ENCODE peak calls at places on chromosomes 13 and 19, in six cellular contexts. C is stimulated activated CD4-positive, alpha-beta T cell treated with anti-CD3 and anti-CD28 coated beads, Interleukin-15, amount 100 ng/mL, for 1 hour; K is CD8-positive, alpha-beta memory T cell; O is neural progenitor cell; G is Peyer's patch; U is neuronal stem cell. E is an unnamed sample.

GRCh38 chr19:41297628-41298326 is 12.2 kb upstream of the CCDC97 start:
- DNase-seq in G (peak), K (peak), C (no peak), U (no peak), O (no peak), E (no peak)

GRCh38 chr19:49567722-49568454 is 12.5 kb downstream of the NOSIP start:
- DNase-seq in C (no peak), U (no peak), O (no peak), K (peak), G (peak), E (no peak)

GRCh38 chr19:3404324-3405260 is 38.2 kb downstream of the NFIC start:
- DNase-seq in G (no peak), C (no peak), K (no peak), U (no peak), O (no peak), E (no peak)

GRCh38 chr13:45695198-45695730 is 6.9 kb upstream of the CBY2 start:
- DNase-seq in K (no peak), U (no peak), C (no peak), G (no peak), O (no peak), E (no peak)

GRCh38 chr13:74930402-74931165 is 551.4 kb downstream of the TBC1D4 start:
- DNase-seq in G (no peak), K (no peak), O (no peak), C (no peak), U (no peak), E (no peak)

GRCh38 chr19:54254195-54254906 is 2.7 kb downstream of the LILRB5 start:
- DNase-seq in C (no peak), K (no peak), O (no peak), G (no peak), U (no peak), E (no peak)

GRCh38 chr19:56877069-56877715 is 36.7 kb upstream of the PEG3 start:
- DNase-seq in K (no peak), O (no peak), C (no peak), U (no peak), G (no peak), E (no peak)

GRCh38 chr13:22427041-22427440 is 753.7 kb upstream of the SGCG start:
- DNase-seq in U (no peak), G (no peak), O (no peak), C (no peak), K (no peak), E (no peak)

GRCh38 chr19:7642295-7643046 is 5.6 kb downstream of the STXBP2 start:
- DNase-seq in U (no peak), K (no peak), C (no peak), G (no peak), O (no peak), E (no peak)

GRCh38 chr19:16216744-16217670 is 19.3 kb downstream of the AP1M1 start:
- DNase-seq in O (no peak), U (no peak), K (no peak), C (no peak), G (no peak), E (no peak)

GRCh38 chr19:15812059-15812722 is 3.3 kb downstream of the OR10H1 start:
- DNase-seq in K (peak), G (no peak), O (no peak), C (no peak), U (no peak), E (peak)

GRCh38 chr19:14277608-14278007 is 71.6 kb upstream of the ADGRL1 start:
- DNase-seq in G (no peak), U (no peak), K (no peak), C (no peak), O (no peak), E (no peak)

GRCh38 chr13:110138009-110138699 is 168.8 kb downstream of the COL4A1 start:
- DNase-seq in O (peak), K (no peak), G (no peak), C (peak), U (no peak), E (peak)

GRCh38 chr19:5881543-5882299 is 11.4 kb upstream of the FUT5 start:
- DNase-seq in G (no peak), C (no peak), U (no peak), K (no peak), O (no peak), E (no peak)